ENCODE peak calls at places on chromosome 3, in four cellular contexts. C is SK-N-DZ; Y is activated CD4-positive, alpha-beta memory T cell treated with anti-CD3 and anti-CD28 coated beads for 36 hours; T is HuH-7. M is an unnamed sample.

GRCh38 chr3:121545049-121545563 is 682 bp downstream of the POLQ start:
- DNase-seq in C (no peak), Y (no peak), T (peak; percentile 40), M (peak; percentile 12)

GRCh38 chr3:100073555-100074307 is 40.6 kb downstream of the FILIP1L start:
- DNase-seq in C (no peak), Y (peak; percentile 13), T (no peak), M (peak; percentile 64)

GRCh38 chr3:27840807-27841594 is 118.9 kb upstream of the EOMES start:
- DNase-seq in C (no peak), Y (no peak), T (no peak), M (no peak)

GRCh38 chr3:152574461-152575079 is 260.4 kb upstream of the P2RY1 start:
- DNase-seq in C (peak; percentile 20), Y (peak; percentile 53), T (no peak), M (peak; percentile 84)

GRCh38 chr3:69934398-69934797 is 65.1 kb upstream of the SAMMSON start:
- DNase-seq in C (no peak), Y (no peak), T (no peak), M (no peak)

GRCh38 chr3:149368850-149369497 is 8.5 kb downstream of the TM4SF1 start:
- DNase-seq in C (no peak), Y (no peak), T (no peak), M (no peak)

GRCh38 chr3:13484861-13485590 is 4.9 kb downstream of the HDAC11 start:
- DNase-seq in C (no peak), Y (peak; percentile 40), T (peak; percentile 92), M (peak; percentile 89)

GRCh38 chr3:181454451-181455027 is 257.2 kb upstream of the SOX2 start:
- DNase-seq in C (no peak), Y (no peak), T (no peak), M (no peak)

GRCh38 chr3:55795736-55796135 is 308.6 kb upstream of the WNT5A start:
- DNase-seq in C (no peak), Y (no peak), T (no peak), M (no peak)

GRCh38 chr3:134378384-134378783 is 4.1 kb upstream of the AMOTL2 start:
- DNase-seq in C (peak; percentile 47), Y (peak; percentile 44), T (peak; percentile 85), M (peak; percentile 77)

GRCh38 chr3:85838921-85839320 is 880.1 kb downstream of the CADM2 start:
- DNase-seq in C (no peak), Y (no peak), T (no peak), M (no peak)

GRCh38 chr3:100210777-100211145 is 50.0 kb upstream of the TBC1D23 start:
- DNase-seq in C (no peak), Y (no peak), T (no peak), M (peak; percentile 82)

GRCh38 chr3:140093742-140094141 is 158.8 kb downstream of the CLSTN2 start:
- DNase-seq in C (no peak), Y (no peak), T (no peak), M (no peak)

GRCh38 chr3:5214352-5214751 is 26.8 kb downstream of the EDEM1 start:
- DNase-seq in C (no peak), Y (no peak), T (no peak), M (no peak)

GRCh38 chr3:60199306-60199705 is 1051.9 kb downstream of the FHIT start:
- DNase-seq in C (no peak), Y (no peak), T (no peak), M (no peak)

GRCh38 chr3:190597291-190597690 is 83.4 kb downstream of the IL1RAP start:
- DNase-seq in C (no peak), Y (no peak), T (no peak), M (peak; percentile 79)

GRCh38 chr3:158249183-158249582 is 139.3 kb downstream of the RSRC1 start:
- DNase-seq in C (no peak), Y (no peak), T (no peak), M (no peak)

GRCh38 chr3:36428444-36428843 is 48.1 kb downstream of the STAC start:
- DNase-seq in C (no peak), Y (no peak), T (no peak), M (no peak)

GRCh38 chr3:172471903-172472302 is 23.6 kb upstream of the GHSR start:
- DNase-seq in C (no peak), Y (no peak), T (no peak), M (no peak)

GRCh38 chr3:171396048-171396447 is 64.2 kb downstream of the TNIK start:
- DNase-seq in C (no peak), Y (no peak), T (no peak), M (peak; percentile 49)

GRCh38 chr3:149120051-149120972 is 9.1 kb upstream of the HPS3 start:
- DNase-seq in C (peak; percentile 62), Y (no peak), T (peak; percentile 35), M (peak; percentile 62)